ENCODE peak calls at places on chromosome 1, in six cellular contexts. K is HepG2, R is left colon, T is activated T-cell treated with anti-CD3 and anti-CD28 coated beads for 1 hour, Z is HEK293T, D is T-helper 1 cell. X is an unnamed sample.

GRCh38 chr1:119367332-119368124 is 1.1 kb upstream of the HAO2 start:
- DNase-seq in K (peak), R (no peak), T (no peak), Z (peak), D (no peak), X (peak)

GRCh38 chr1:29245876-29246275 is 9.6 kb downstream of the PTPRU start:
- DNase-seq in K (peak), R (peak), T (no peak), Z (no peak), D (no peak), X (no peak)

GRCh38 chr1:237293804-237294203 is 251.8 kb downstream of the RYR2 start:
- DNase-seq in K (no peak), R (no peak), T (no peak), Z (no peak), D (no peak), X (no peak)

GRCh38 chr1:192639607-192640368 is 3.8 kb downstream of the RGS13 start:
- DNase-seq in K (no peak), R (no peak), T (no peak), Z (no peak), D (no peak), X (peak)

GRCh38 chr1:199029855-199030254 is 391.0 kb downstream of the PTPRC start:
- DNase-seq in K (no peak), R (no peak), T (no peak), Z (no peak), D (no peak), X (peak)

GRCh38 chr1:159921700-159922498 is 3.4 kb downstream of the TAGLN2 start:
- DNase-seq in K (no peak), R (peak), T (no peak), Z (no peak), D (no peak), X (no peak)

GRCh38 chr1:42177551-42177981 is 13.0 kb upstream of the GUCA2A start:
- DNase-seq in K (no peak), R (peak), T (no peak), Z (no peak), D (no peak), X (peak)

GRCh38 chr1:90763930-90764329 is 46.8 kb upstream of the BARHL2 start:
- DNase-seq in K (no peak), R (no peak), T (no peak), Z (no peak), D (no peak), X (no peak)

GRCh38 chr1:38598118-38598517 is 261.5 kb downstream of the RRAGC start:
- DNase-seq in K (no peak), R (no peak), T (no peak), Z (no peak), D (no peak), X (no peak)

GRCh38 chr1:185360714-185361113 is 43.7 kb upstream of the IVNS1ABP start:
- DNase-seq in K (no peak), R (no peak), T (no peak), Z (no peak), D (no peak), X (no peak)

GRCh38 chr1:203858055-203858454 is 3.3 kb upstream of the SNRPE start:
- DNase-seq in K (no peak), R (no peak), T (no peak), Z (no peak), D (no peak), X (peak)

GRCh38 chr1:65846911-65847310 is 54.2 kb downstream of the PDE4B start:
- DNase-seq in K (no peak), R (no peak), T (no peak), Z (no peak), D (no peak), X (no peak)

GRCh38 chr1:1431006-1431844 is 4.3 kb upstream of the VWA1 start:
- DNase-seq in K (peak), R (peak), T (no peak), Z (no peak), D (no peak), X (no peak)

GRCh38 chr1:209620484-209620879 is 31.7 kb downstream of the LAMB3 start:
- DNase-seq in K (no peak), R (no peak), T (no peak), Z (no peak), D (no peak), X (no peak)

GRCh38 chr1:200783926-200784325 is 45.2 kb downstream of the CAMSAP2 start:
- DNase-seq in K (no peak), R (no peak), T (no peak), Z (no peak), D (no peak), X (no peak)

GRCh38 chr1:94253456-94254042 is 16.2 kb upstream of the ARHGAP29 start:
- DNase-seq in K (no peak), R (no peak), T (no peak), Z (no peak), D (no peak), X (no peak)

GRCh38 chr1:91567583-91567982 is 66.9 kb downstream of the CDC7 start:
- DNase-seq in K (no peak), R (no peak), T (no peak), Z (no peak), D (no peak), X (no peak)

GRCh38 chr1:150765229-150765976 is at the start of gene CTSS:
- DNase-seq in K (no peak), R (no peak), T (no peak), Z (no peak), D (no peak), X (no peak)